ENCODE peak calls at places on chromosome 21, in four cellular contexts. U is NCI-H2029 treated with DMSO at 0.1 percent for 48 hours; M is activated CD4-positive, alpha-beta T cell treated with anti-CD3 and anti-CD28 coated beads, Interleukin-2, amount 10 ng/mL, durations not matched to agents 7 days and 5 days; R is HAP-1. G is an unnamed sample.

GRCh38 chr21:33914188-33914587 is 1.4 kb downstream of the ATP5PO start:
- DNase-seq in R (no peak), U (no peak), M (no peak), G (no peak)

GRCh38 chr21:45295576-45296365 is 8.1 kb upstream of the POFUT2 start:
- DNase-seq in U (no peak), R (peak; percentile 7), M (no peak), G (no peak)

GRCh38 chr21:33236799-33237198 is 7.1 kb downstream of the IFNAR2 start:
- DNase-seq in M (no peak), R (no peak), U (no peak), G (no peak)

GRCh38 chr21:43210454-43211084 is 41.8 kb downstream of the CRYAA start:
- DNase-seq in U (no peak), M (no peak), R (no peak), G (no peak)

GRCh38 chr21:45302082-45303061 is 14.7 kb upstream of the POFUT2 start:
- DNase-seq in M (peak; percentile 75), R (no peak), U (no peak), G (no peak)

GRCh38 chr21:36587388-36587787 is 107.5 kb upstream of the CLDN14 start:
- DNase-seq in U (no peak), M (no peak), R (no peak), G (no peak)

GRCh38 chr21:34889537-34890257 is 159.4 kb downstream of the RUNX1 start:
- DNase-seq in U (no peak), M (peak; percentile 63), R (peak; percentile 78), G (peak; percentile 81)

GRCh38 chr21:42781150-42781980 is 98.0 kb downstream of the WDR4 start:
- DNase-seq in M (no peak), R (no peak), U (peak; percentile 9), G (peak; percentile 46)

GRCh38 chr21:16588433-16588860 is 858.7 kb downstream of the USP25 start:
- DNase-seq in U (no peak), R (no peak), M (no peak), G (peak; percentile 69)

GRCh38 chr21:14243877-14244276 is 27.9 kb downstream of the RBM11 start:
- DNase-seq in R (peak; percentile 9), M (no peak), U (no peak), G (no peak)